ENCODE peak calls at places on chromosomes 2 and 18, in five cellular contexts. O is sigmoid colon, Z is HCT116, B is prostate gland, J is breast epithelium. L is an unnamed sample.

GRCh38 chr2:11681722-11682589 is 12.0 kb upstream of the NTSR2 start:
- DNase-seq in O (peak), Z (peak), B (peak), J (no peak), L (peak)

GRCh38 chr18:51936115-51936514 is 403.9 kb upstream of the DCC start:
- DNase-seq in O (no peak), Z (no peak), B (no peak), J (no peak), L (no peak)

GRCh38 chr2:106057206-106057605 is 136.9 kb downstream of the UXS1 start:
- DNase-seq in O (no peak), Z (no peak), B (no peak), J (no peak), L (no peak)

GRCh38 chr2:98757904-98758421 is 27.0 kb upstream of the MGAT4A start:
- DNase-seq in O (peak), Z (peak), B (peak), J (peak), L (peak)

GRCh38 chr2:101479328-101479727 is 4.4 kb upstream of the RFX8 start:
- DNase-seq in O (no peak), Z (no peak), B (no peak), J (no peak), L (no peak)

GRCh38 chr2:2013476-2013875 is 269.2 kb upstream of the PXDN start:
- DNase-seq in O (no peak), Z (no peak), B (no peak), J (no peak), L (no peak)

GRCh38 chr2:71897836-71898235 is 249.8 kb downstream of the CYP26B1 start:
- DNase-seq in O (no peak), Z (no peak), B (no peak), J (no peak), L (no peak)

GRCh38 chr2:187165936-187166335 is 282.1 kb downstream of the CALCRL start:
- DNase-seq in O (no peak), Z (no peak), B (no peak), J (no peak), L (no peak)

GRCh38 chr2:19026156-19026660 is 332.2 kb downstream of the OSR1 start:
- DNase-seq in O (no peak), Z (no peak), B (no peak), J (no peak), L (no peak)

GRCh38 chr2:15728247-15728721 is 136.6 kb downstream of the DDX1 start:
- DNase-seq in O (no peak), Z (no peak), B (no peak), J (no peak), L (no peak)

GRCh38 chr18:57299931-57300330 is 52.4 kb upstream of the ST8SIA3 start:
- DNase-seq in O (no peak), Z (no peak), B (no peak), J (no peak), L (no peak)

GRCh38 chr2:237913193-237913917 is 53.5 kb upstream of the UBE2F start:
- DNase-seq in O (peak), Z (no peak), B (no peak), J (no peak), L (no peak)

GRCh38 chr2:186532891-186533290 is 46.8 kb downstream of the ZC3H15 start:
- DNase-seq in O (no peak), Z (no peak), B (no peak), J (no peak), L (no peak)

GRCh38 chr2:119723121-119723635 is 36.5 kb upstream of the PTPN4 start:
- DNase-seq in O (no peak), Z (no peak), B (no peak), J (no peak), L (no peak)

GRCh38 chr18:79496237-79496977 is 100.7 kb downstream of the NFATC1 start:
- DNase-seq in O (peak), Z (no peak), B (no peak), J (no peak), L (no peak)

GRCh38 chr2:118848381-118849225 is 1.2 kb upstream of the EN1 start:
- DNase-seq in O (no peak), Z (no peak), B (no peak), J (no peak), L (no peak)

GRCh38 chr2:55011741-55012574 is 38.3 kb downstream of the RTN4 start:
- DNase-seq in O (no peak), Z (no peak), B (no peak), J (no peak), L (no peak)

GRCh38 chr2:9909106-9909505 is 42.4 kb upstream of the GRHL1 start:
- DNase-seq in O (no peak), Z (no peak), B (no peak), J (no peak), L (no peak)

GRCh38 chr2:207200136-207200535 is 34.4 kb upstream of the KLF7 start:
- DNase-seq in O (no peak), Z (no peak), B (no peak), J (no peak), L (no peak)

GRCh38 chr2:204108301-204108700 is 171.7 kb downstream of the ICOS start:
- DNase-seq in O (no peak), Z (peak), B (no peak), J (no peak), L (no peak)

GRCh38 chr18:74654637-74655036 is 57.0 kb downstream of the ZNF407 start:
- DNase-seq in O (no peak), Z (no peak), B (no peak), J (no peak), L (no peak)

GRCh38 chr2:174336403-174337336 is 1.9 kb downstream of the SP9 start:
- DNase-seq in O (no peak), Z (peak), B (no peak), J (no peak), L (no peak)

GRCh38 chr18:70075906-70076305 is 128.2 kb upstream of the CD226 start:
- DNase-seq in O (no peak), Z (no peak), B (no peak), J (no peak), L (no peak)

GRCh38 chr2:158015428-158016076 is 86.1 kb upstream of the UPP2 start:
- DNase-seq in O (no peak), Z (no peak), B (no peak), J (no peak), L (no peak)

GRCh38 chr2:126222316-126222715 is 433.6 kb upstream of the GYPC start:
- DNase-seq in O (no peak), Z (no peak), B (no peak), J (no peak), L (no peak)

GRCh38 chr2:233234996-233235395 is 16.5 kb upstream of the ATG16L1 start:
- DNase-seq in O (no peak), Z (no peak), B (no peak), J (no peak), L (no peak)

GRCh38 chr18:76486600-76486999 is 8.4 kb downstream of the ZNF516 start:
- DNase-seq in O (no peak), Z (no peak), B (no peak), J (no peak), L (no peak)

GRCh38 chr2:202196727-202197126 is 41.7 kb downstream of the SUMO1 start:
- DNase-seq in O (no peak), Z (no peak), B (no peak), J (no peak), L (no peak)

GRCh38 chr2:26639685-26640240 is 1.4 kb downstream of the CIB4 start:
- DNase-seq in O (no peak), Z (no peak), B (no peak), J (no peak), L (no peak)

GRCh38 chr2:29349316-29350030 is 234.3 kb downstream of the CLIP4 start:
- DNase-seq in O (no peak), Z (no peak), B (no peak), J (no peak), L (no peak)

GRCh38 chr2:1859671-1860450 is 115.5 kb upstream of the PXDN start:
- DNase-seq in O (no peak), Z (no peak), B (no peak), J (no peak), L (no peak)

GRCh38 chr2:53460347-53460746 is 307.3 kb upstream of the CHAC2 start:
- DNase-seq in O (no peak), Z (no peak), B (no peak), J (no peak), L (no peak)

GRCh38 chr2:235045973-235046343 is 94.1 kb downstream of the SH3BP4 start:
- DNase-seq in O (no peak), Z (no peak), B (no peak), J (no peak), L (no peak)

GRCh38 chr18:26566874-26567273 is 18.5 kb upstream of the KCTD1 start:
- DNase-seq in O (no peak), Z (no peak), B (no peak), J (no peak), L (no peak)

GRCh38 chr2:201781583-201782051 is 884 bp upstream of the ALS2 start:
- DNase-seq in O (peak), Z (no peak), B (peak), J (peak), L (no peak)

GRCh38 chr2:54871457-54872103 is 148.1 kb downstream of the EML6 start:
- DNase-seq in O (no peak), Z (no peak), B (no peak), J (no peak), L (no peak)

GRCh38 chr2:62112192-62112591 is 83.7 kb upstream of the B3GNT2 start:
- DNase-seq in O (no peak), Z (no peak), B (peak), J (peak), L (no peak)

GRCh38 chr2:71358931-71359671 is 27.5 kb downstream of the ZNF638 start:
- DNase-seq in O (no peak), Z (no peak), B (no peak), J (no peak), L (no peak)

GRCh38 chr2:42974697-42975357 is 182.4 kb upstream of the HAAO start:
- DNase-seq in O (peak), Z (peak), B (peak), J (peak), L (no peak)

GRCh38 chr2:232839680-232840079 is 30.4 kb upstream of the SNORC start:
- DNase-seq in O (peak), Z (no peak), B (peak), J (no peak), L (no peak)

DNA sequence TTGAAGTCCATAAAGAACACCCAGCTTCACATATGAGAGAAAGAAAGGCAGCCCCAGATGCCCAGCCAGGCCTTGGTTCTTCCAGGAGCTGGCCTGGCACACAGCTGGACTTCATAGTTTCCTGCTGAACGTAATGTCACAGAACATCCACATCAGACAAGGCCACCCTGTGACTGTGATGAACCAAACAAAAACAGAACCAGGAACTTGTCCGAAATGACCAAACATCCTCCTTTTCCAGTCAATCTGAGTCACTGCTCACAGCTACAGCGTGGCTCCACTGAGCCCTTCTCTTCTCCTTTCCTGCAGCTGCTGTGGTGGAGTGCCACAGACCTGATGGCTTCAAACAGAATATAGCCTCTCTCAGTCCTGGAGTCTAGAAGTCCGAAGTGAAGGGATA is 45.4 kb upstream of the PAPOLG start:
- DNase-seq in O (peak), Z (no peak), B (no peak), J (no peak), L (no peak)
- TF ChIP-seq POLR2A in O (no peak), Z (no peak), B (no peak), J (no peak), L (no peak)

GRCh38 chr2:149732730-149733290 is 145.2 kb upstream of the MMADHC start:
- DNase-seq in O (no peak), Z (no peak), B (no peak), J (no peak), L (no peak)
- TF ChIP-seq POLR2AphosphoS5 in O (no peak), Z (no peak), B (no peak), J (no peak), L (no peak)

GRCh38 chr2:218323526-218324472 is 31.5 kb upstream of the TMBIM1 start:
- DNase-seq in O (no peak), Z (no peak), B (peak), J (no peak), L (no peak)

GRCh38 chr2:218325566-218326160 is 31.0 kb upstream of the CATIP start:
- DNase-seq in O (no peak), Z (no peak), B (no peak), J (no peak), L (no peak)

GRCh38 chr2:218319813-218320360 is 27.6 kb upstream of the TMBIM1 start:
- DNase-seq in O (no peak), Z (no peak), B (no peak), J (no peak), L (no peak)

GRCh38 chr2:218320704-218321336 is 28.5 kb upstream of the TMBIM1 start:
- DNase-seq in O (no peak), Z (no peak), B (no peak), J (no peak), L (no peak)

GRCh38 chr2:218322756-218323525 is 30.6 kb upstream of the TMBIM1 start:
- DNase-seq in O (peak), Z (peak), B (peak), J (peak), L (peak)
- TF ChIP-seq POLR2A in O (no peak), Z (no peak), B (peak), J (no peak), L (no peak)

DNA sequence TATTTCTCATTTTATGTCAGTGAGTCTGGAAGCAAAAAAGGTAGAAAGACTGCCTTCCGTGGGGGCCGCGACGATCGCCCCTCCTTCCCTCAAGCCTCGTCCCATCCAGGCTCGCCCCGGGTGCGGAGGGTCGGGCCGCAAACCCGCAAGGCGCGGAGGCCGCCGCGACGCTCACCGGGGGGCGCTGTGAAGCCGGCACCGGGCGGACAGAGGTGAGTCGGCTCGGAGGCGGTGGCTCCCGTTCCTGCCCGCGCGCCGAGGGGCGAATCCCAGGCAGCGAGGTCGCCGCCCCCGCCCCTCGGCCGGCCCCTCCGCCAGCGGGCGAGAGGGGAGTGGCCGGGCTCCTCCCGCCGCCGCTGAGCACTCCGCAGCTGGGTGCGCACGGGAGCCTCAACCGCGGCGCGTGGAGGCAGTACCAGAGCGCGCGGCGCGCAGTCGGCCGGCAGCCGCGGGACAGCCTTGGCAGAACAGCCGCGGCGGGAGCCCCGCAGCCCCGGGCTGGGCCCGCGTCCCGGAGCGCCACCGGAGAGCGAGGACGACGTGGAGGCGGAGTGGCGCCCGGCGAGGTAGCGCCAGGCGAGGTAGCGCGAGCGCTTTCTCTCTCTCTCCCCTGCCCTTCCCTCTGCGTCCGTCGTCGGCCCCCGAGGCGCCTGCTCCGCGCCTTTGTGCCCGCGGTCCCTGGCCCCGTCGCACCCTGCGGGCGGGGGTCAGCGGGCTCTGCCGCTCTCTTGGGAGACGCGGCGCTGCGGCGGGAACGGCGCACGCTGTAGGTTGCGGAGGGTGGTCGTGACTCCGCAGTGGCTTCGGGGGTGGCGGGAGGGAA is at the start of gene MYO1B:
- DNase-seq in O (peak), Z (peak), B (peak), J (peak), L (peak)
- TF ChIP-seq POLR2AphosphoS5 in O (peak), Z (peak), B (no peak), J (peak), L (no peak)

GRCh38 chr2:219571311-219572236 is at the start of gene OBSL1:
- DNase-seq in O (peak), Z (no peak), B (peak), J (no peak), L (peak)
- TF ChIP-seq POLR2A in O (no peak), Z (no peak), B (no peak), J (no peak), L (no peak)

GRCh38 chr2:3571284-3571683 is 3.8 kb upstream of the RPS7 start:
- DNase-seq in O (no peak), Z (no peak), B (no peak), J (no peak), L (no peak)

GRCh38 chr2:3574155-3574554 is 905 bp upstream of the RPS7 start:
- DNase-seq in O (no peak), Z (no peak), B (no peak), J (no peak), L (no peak)

GRCh38 chr2:3566806-3567205 is 8.3 kb upstream of the RPS7 start:
- DNase-seq in O (no peak), Z (no peak), B (no peak), J (no peak), L (no peak)

GRCh38 chr2:3575534-3576324 is 669 bp downstream of the RPS7 start:
- DNase-seq in O (no peak), Z (no peak), B (peak), J (no peak), L (no peak)

DNA sequence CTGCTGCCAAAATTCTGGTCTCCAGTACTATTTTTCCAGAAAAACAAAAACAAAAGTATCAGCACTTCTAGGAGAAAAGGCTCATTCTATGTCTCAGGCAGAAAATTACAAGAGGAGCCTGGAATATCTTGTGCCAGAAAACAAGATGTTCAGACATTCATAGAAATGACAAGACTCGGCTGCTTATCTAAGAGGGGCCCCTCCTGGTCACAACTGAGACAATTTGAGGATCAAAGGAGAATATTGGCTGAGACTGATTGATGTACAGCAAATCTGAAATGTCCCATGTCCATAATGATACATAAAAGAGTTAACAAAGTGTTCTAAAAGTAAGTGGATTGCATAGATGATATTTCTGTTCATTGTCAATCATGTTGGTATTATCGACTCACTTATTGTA is 2.4 kb upstream of the RPS7 start:
- DNase-seq in O (no peak), Z (no peak), B (no peak), J (no peak), L (no peak)
- TF ChIP-seq POLR2AphosphoS5 in O (no peak), Z (no peak), B (no peak), J (no peak), L (no peak)

GRCh38 chr2:160409480-160409879 is 84.1 kb downstream of the RBMS1 start:
- DNase-seq in O (no peak), Z (no peak), B (no peak), J (no peak), L (no peak)

GRCh38 chr2:160408575-160409291 is 84.9 kb downstream of the RBMS1 start:
- DNase-seq in O (no peak), Z (no peak), B (no peak), J (no peak), L (no peak)

GRCh38 chr2:160406591-160407392 is 86.8 kb downstream of the RBMS1 start:
- DNase-seq in O (peak), Z (peak), B (peak), J (peak), L (peak)

GRCh38 chr2:160408205-160408561 is 85.4 kb downstream of the RBMS1 start:
- DNase-seq in O (no peak), Z (no peak), B (no peak), J (no peak), L (no peak)

GRCh38 chr2:160407393-160408204 is 86.0 kb downstream of the RBMS1 start:
- DNase-seq in O (peak), Z (no peak), B (peak), J (peak), L (peak)
- TF ChIP-seq POLR2A in O (no peak), Z (no peak), B (peak), J (no peak), L (no peak)

DNA sequence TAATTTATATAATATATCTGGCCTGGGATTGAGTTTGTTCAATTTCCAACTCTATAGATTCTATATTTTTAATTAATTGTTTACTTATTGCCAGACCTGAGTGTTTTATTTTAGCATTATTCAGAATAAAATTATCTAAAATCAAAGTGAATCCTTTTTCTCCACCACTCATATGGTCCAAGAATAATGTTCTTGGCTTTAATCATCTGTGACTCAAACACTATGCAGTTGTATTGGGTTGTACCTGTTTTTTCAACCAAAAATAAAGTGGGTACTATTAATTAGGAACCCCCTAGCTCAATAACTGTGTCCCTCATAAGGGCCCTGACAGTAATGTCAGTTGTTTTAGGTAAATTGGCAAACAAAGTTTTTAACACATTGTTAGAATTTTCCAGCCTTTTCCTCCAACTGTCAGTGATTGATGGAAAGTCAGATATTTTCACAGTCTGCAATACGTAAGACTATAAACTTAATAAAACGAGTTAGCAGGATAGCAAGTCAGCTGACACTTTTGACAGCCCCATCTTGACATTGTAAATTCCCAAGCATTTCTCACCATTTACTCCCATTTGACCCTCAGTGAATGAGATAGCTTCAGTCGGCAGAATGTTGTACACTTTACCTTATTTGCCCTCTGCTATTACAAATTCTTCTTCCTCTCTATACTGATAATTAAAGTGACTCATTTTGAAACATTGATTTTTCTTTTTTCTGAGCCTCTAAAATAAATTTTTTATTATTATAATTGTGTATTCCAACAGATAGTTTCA is 587.4 kb downstream of the METTL4 start:
- DNase-seq in O (no peak), Z (no peak), B (no peak), J (no peak), L (no peak)
- TF ChIP-seq POLR2AphosphoS5 in O (no peak), Z (no peak), B (no peak), J (no peak), L (no peak)

L was measured in GM12892.